ENCODE peak calls at places on chromosomes 4 and X, in four cellular contexts. Y is stimulated activated naive CD8-positive, alpha-beta T cell treated with anti-CD3 and anti-CD28 coated beads, Interleukin-15, Interleukin-2, amounts not matched to agents 100 U/mL and 50 U/mL, for 24 hours; P is effector memory CD4-positive, alpha-beta T cell; C is stimulated activated CD4-positive, alpha-beta T cell treated with anti-CD3 and anti-CD28 coated beads, Interleukin-15, amount 100 ng/mL, for 24 hours. L is an unnamed sample.

GRCh38 chr4:122744229-122744628 is 11.7 kb downstream of the BBS12 start:
- DNase-seq in Y (no peak), C (no peak), P (no peak), L (no peak)

GRCh38 chr4:37542749-37543148 is 143.4 kb downstream of the RELL1 start:
- DNase-seq in C (no peak), Y (no peak), P (no peak), L (no peak)

GRCh38 chr4:46508216-46508615 is 118.3 kb upstream of the GABRA2 start:
- DNase-seq in Y (no peak), P (no peak), C (no peak), L (no peak)

GRCh38 chr4:15006416-15007024 is 4.2 kb downstream of the CPEB2 start:
- DNase-seq in Y (no peak), P (no peak), C (no peak), L (no peak)

GRCh38 chr4:41609851-41610250 is 71.9 kb downstream of the LIMCH1 start:
- DNase-seq in Y (no peak), C (no peak), P (no peak), L (no peak)

GRCh38 chr4:165684177-165684870 is 188.7 kb upstream of the TLL1 start:
- DNase-seq in P (no peak), Y (no peak), C (no peak), L (no peak)

GRCh38 chrX:124280294-124280902 is 52.1 kb upstream of the TEX13D start:
- DNase-seq in C (no peak), P (no peak), Y (no peak), L (no peak)

GRCh38 chrX:100973411-100973810 is 3.9 kb downstream of the ARL13A start:
- DNase-seq in C (no peak), Y (no peak), P (no peak), L (no peak)

GRCh38 chr4:132383571-132384199 is 765.4 kb upstream of the PCDH10 start:
- DNase-seq in Y (no peak), P (no peak), C (no peak), L (no peak)

GRCh38 chr4:15963001-15963451 is at the start of gene FGFBP2:
- DNase-seq in C (peak; percentile 76), P (no peak), Y (peak; percentile 82), L (peak; percentile 59)

GRCh38 chrX:22950278-22951266 is 49.2 kb upstream of the DDX53 start:
- DNase-seq in P (no peak), C (no peak), Y (no peak), L (no peak)

GRCh38 chr4:150784305-150784704 is 202.4 kb downstream of the MAB21L2 start:
- DNase-seq in Y (no peak), P (no peak), C (no peak), L (no peak)

L was measured in DND-41.